ENCODE peak calls at places on chromosomes 4 and X, in ten cellular contexts. Q is OCI-LY7, F is cardiac fibroblast, Y is uterus, X is Calu3, V is prostate gland, U is DND-41, T is lower leg skin, Z is psoas muscle, B is tibial artery. N is an unnamed sample.

GRCh38 chr4:87819281-87819919 is 13.4 kb upstream of the MEPE start:
- DNase-seq in Q (no peak), F (peak; percentile 37), Y (no peak), X (no peak), V (no peak), U (no peak), T (no peak), Z (no peak), B (no peak), N (peak; percentile 88)

GRCh38 chr4:55817691-55818090 is 1.9 kb upstream of the EXOC1L start:
- DNase-seq in Q (no peak), F (no peak), Y (no peak), X (no peak), V (no peak), U (no peak), T (no peak), Z (no peak), B (no peak), N (no peak)

GRCh38 chr4:182175788-182176519 is 67.2 kb upstream of the TENM3 start:
- DNase-seq in Q (no peak), F (no peak), Y (no peak), X (peak; percentile 56), V (no peak), U (no peak), T (no peak), Z (no peak), B (no peak), N (no peak)

GRCh38 chrX:123489011-123489410 is 243.8 kb downstream of the THOC2 start:
- DNase-seq in Q (no peak), F (peak; percentile 13), Y (no peak), X (no peak), V (no peak), U (no peak), T (no peak), Z (no peak), B (no peak), N (peak; percentile 3)

GRCh38 chr4:148261861-148262260 is 180.4 kb downstream of the NR3C2 start:
- DNase-seq in Q (no peak), F (no peak), Y (no peak), X (no peak), V (no peak), U (no peak), T (no peak), Z (no peak), B (no peak), N (peak; percentile 56)

GRCh38 chrX:46758163-46758955 is 559 bp downstream of the SLC9A7 start:
- DNase-seq in Q (peak; percentile 52), F (no peak), Y (no peak), X (peak; percentile 12), V (peak; percentile 15), U (no peak), T (no peak), Z (peak; percentile 56), B (no peak), N (peak; percentile 7)

GRCh38 chr4:186144596-186145569 is 40.4 kb downstream of the FAM149A start:
- DNase-seq in Q (no peak), F (peak; percentile 69), Y (peak; percentile 69), X (peak; percentile 74), V (peak; percentile 32), U (no peak), T (peak; percentile 27), Z (peak; percentile 74), B (peak; percentile 63), N (peak; percentile 60)

GRCh38 chr4:74376888-74377483 is 12.0 kb downstream of the EREG start:
- DNase-seq in Q (peak; percentile 11), F (peak; percentile 89), Y (no peak), X (no peak), V (no peak), U (no peak), T (no peak), Z (no peak), B (no peak), N (peak; percentile 76)

GRCh38 chrX:130578906-130579305 is 177.1 kb downstream of the RBMX2 start:
- DNase-seq in Q (no peak), F (peak; percentile 0), Y (no peak), X (no peak), V (no peak), U (no peak), T (no peak), Z (no peak), B (no peak), N (no peak)

GRCh38 chrX:9942086-9942485 is 25.1 kb upstream of the CLDN34 start:
- DNase-seq in Q (no peak), F (no peak), Y (no peak), X (no peak), V (no peak), U (peak; percentile 87), T (no peak), Z (no peak), B (no peak), N (no peak)

GRCh38 chr4:10123227-10124101 is 6.9 kb upstream of the WDR1 start:
- DNase-seq in Q (no peak), F (peak; percentile 77), Y (no peak), X (peak; percentile 33), V (no peak), U (peak; percentile 81), T (no peak), Z (no peak), B (no peak), N (peak; percentile 65)

GRCh38 chr4:40579983-40580382 is 49.7 kb downstream of the RBM47 start:
- DNase-seq in Q (no peak), F (peak; percentile 36), Y (no peak), X (no peak), V (no peak), U (no peak), T (no peak), Z (no peak), B (no peak), N (peak; percentile 78)

DNA sequence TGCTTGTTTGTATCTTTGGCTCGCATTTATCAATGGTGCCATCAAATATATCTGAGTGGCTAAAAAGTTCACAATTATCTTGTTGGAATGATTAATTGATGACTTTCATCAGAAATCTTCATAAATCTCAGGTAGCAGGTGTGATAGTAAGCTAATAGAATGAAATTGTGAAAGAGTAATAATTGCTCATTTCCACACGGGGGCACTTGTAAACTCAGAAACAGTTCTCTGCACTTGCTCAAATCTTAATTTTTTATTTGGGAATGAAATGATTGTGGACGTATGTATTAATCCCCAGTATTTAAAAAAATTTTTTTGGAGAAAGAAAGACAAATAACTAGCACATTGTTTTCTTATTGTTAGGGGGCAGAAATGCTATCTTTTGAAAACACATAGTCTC is 132.8 kb downstream of the DTHD1 start:
- DNase-seq in Q (peak; percentile 9), F (no peak), Y (no peak), X (no peak), V (no peak), U (no peak), T (no peak), Z (no peak), B (no peak), N (no peak)
- TF ChIP-seq CTCF in Q (peak; percentile 69), F (no peak), Y (no peak), X (peak; percentile 14), V (peak; percentile 36), U (peak; percentile 55), T (no peak), Z (no peak), B (no peak), N (no peak)

GRCh38 chrX:30570505-30570904 is 7.1 kb downstream of the TASL start:
- DNase-seq in Q (peak; percentile 34), F (peak; percentile 39), Y (no peak), X (peak; percentile 8), V (no peak), U (no peak), T (no peak), Z (no peak), B (no peak), N (peak; percentile 7)
- TF ChIP-seq CTCF in Q (peak; percentile 67), F (peak; percentile 40), Y (peak; percentile 46), X (peak; percentile 39), V (peak; percentile 31), U (peak; percentile 51), T (no peak), Z (peak; percentile 69), B (peak; percentile 28), N (peak; percentile 37)

GRCh38 chr4:164508126-164508525 is 245.8 kb upstream of the SMIM31 start:
- DNase-seq in Q (no peak), F (no peak), Y (no peak), X (no peak), V (no peak), U (no peak), T (no peak), Z (no peak), B (no peak), N (no peak)

GRCh38 chr4:164514765-164515164 is 239.2 kb upstream of the SMIM31 start:
- DNase-seq in Q (no peak), F (no peak), Y (no peak), X (no peak), V (no peak), U (no peak), T (no peak), Z (no peak), B (no peak), N (no peak)

GRCh38 chr4:164508836-164509235 is 245.1 kb upstream of the SMIM31 start:
- DNase-seq in Q (no peak), F (no peak), Y (no peak), X (no peak), V (no peak), U (no peak), T (no peak), Z (no peak), B (no peak), N (no peak)

GRCh38 chr4:164512124-164512523 is 241.8 kb upstream of the SMIM31 start:
- DNase-seq in Q (no peak), F (no peak), Y (no peak), X (no peak), V (no peak), U (no peak), T (no peak), Z (no peak), B (no peak), N (no peak)

DNA sequence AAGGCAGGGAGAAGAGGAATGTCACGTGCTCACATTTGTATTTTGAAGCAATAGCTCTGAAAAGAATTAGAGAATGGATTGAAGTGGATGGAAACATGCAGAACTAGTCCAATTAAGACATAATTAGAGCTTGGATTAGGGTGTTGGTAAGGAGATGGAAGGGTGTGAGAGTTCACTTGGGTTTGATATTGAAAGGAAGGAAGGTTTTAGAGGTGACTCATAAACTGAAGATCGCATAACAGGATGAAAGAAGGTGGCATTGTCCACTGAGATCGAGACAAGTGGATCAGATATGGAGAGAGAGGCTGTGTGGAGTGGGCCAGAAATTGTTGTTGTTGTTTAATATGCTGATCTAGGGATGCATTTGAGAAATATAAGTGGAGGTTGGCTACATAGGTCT is 244.0 kb upstream of the SMIM31 start:
- DNase-seq in Q (no peak), F (no peak), Y (no peak), X (no peak), V (no peak), U (no peak), T (no peak), Z (no peak), B (no peak), N (no peak)
- TF ChIP-seq CTCF in Q (no peak), F (no peak), Y (no peak), X (no peak), V (no peak), U (no peak), T (no peak), Z (no peak), B (no peak), N (no peak)

DNA sequence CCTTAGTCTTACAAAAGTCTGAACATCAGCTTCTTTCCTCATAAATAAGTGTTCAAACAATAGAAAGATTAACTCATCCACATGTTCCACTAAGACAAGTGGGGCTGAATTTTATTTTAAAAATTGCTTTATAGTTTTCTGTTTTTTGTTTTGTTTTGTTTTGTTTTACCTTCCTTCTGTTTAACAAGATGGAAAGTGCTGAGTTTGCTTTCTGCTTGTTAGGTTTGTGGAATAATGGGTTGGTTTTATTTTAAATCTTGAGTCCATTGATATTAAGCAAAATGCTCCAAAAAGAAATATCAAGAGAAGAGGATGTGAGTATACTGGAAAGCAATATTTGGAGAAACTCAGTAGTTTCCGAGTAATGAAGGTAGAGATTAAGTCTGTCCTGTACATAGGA is 458.7 kb downstream of the FAT4 start:
- DNase-seq in Q (no peak), F (no peak), Y (no peak), X (no peak), V (no peak), U (no peak), T (no peak), Z (no peak), B (no peak), N (no peak)
- TF ChIP-seq CTCF in Q (no peak), F (no peak), Y (no peak), X (no peak), V (no peak), U (no peak), T (no peak), Z (no peak), B (no peak), N (no peak)

N was measured in astrocyte of the spinal cord.